ENCODE peak calls at places on chromosome 2, in five cellular contexts. Z is adrenal gland; C is fibroblast of lung; B is CD8-positive, alpha-beta T cell; X is thyroid gland. W is an unnamed sample.

GRCh38 chr2:241619602-241620418 is 17.1 kb downstream of the THAP4 start:
- DNase-seq in Z (no peak), C (no peak), B (no peak), X (no peak), W (no peak)

GRCh38 chr2:36635194-36635593 is 37.2 kb upstream of the FEZ2 start:
- DNase-seq in Z (no peak), C (no peak), B (no peak), X (peak; percentile 34), W (no peak)

GRCh38 chr2:175807031-175807873 is 194.8 kb downstream of the LNPK start:
- DNase-seq in Z (no peak), C (peak; percentile 66), B (no peak), X (no peak), W (no peak)

GRCh38 chr2:121356058-121356640 is 71.1 kb upstream of the TFCP2L1 start:
- DNase-seq in Z (peak; percentile 73), C (peak; percentile 59), B (no peak), X (peak; percentile 60), W (no peak)

GRCh38 chr2:180006236-180006635 is 861 bp downstream of the CWC22 start:
- DNase-seq in Z (no peak), C (no peak), B (no peak), X (no peak), W (no peak)

GRCh38 chr2:158835431-158835830 is 40.3 kb downstream of the DAPL1 start:
- DNase-seq in Z (no peak), C (peak; percentile 23), B (no peak), X (no peak), W (no peak)

GRCh38 chr2:62956646-62957045 is 94.0 kb upstream of the OTX1 start:
- DNase-seq in Z (no peak), C (no peak), B (no peak), X (no peak), W (no peak)

GRCh38 chr2:12619975-12620374 is 96.8 kb upstream of the TRIB2 start:
- DNase-seq in Z (peak; percentile 76), C (peak; percentile 94), B (no peak), X (no peak), W (peak; percentile 65)

GRCh38 chr2:191637182-191638078 is 40.5 kb upstream of the NABP1 start:
- DNase-seq in Z (no peak), C (peak; percentile 82), B (no peak), X (no peak), W (no peak)

GRCh38 chr2:202178342-202178958 is 59.9 kb downstream of the SUMO1 start:
- DNase-seq in Z (peak; percentile 80), C (peak; percentile 62), B (peak; percentile 29), X (peak; percentile 52), W (no peak)

GRCh38 chr2:56444339-56444738 is 260.5 kb downstream of the CCDC85A start:
- DNase-seq in Z (no peak), C (no peak), B (no peak), X (peak; percentile 80), W (peak; percentile 38)

GRCh38 chr2:99084256-99084655 is 57.3 kb upstream of the C2orf15 start:
- DNase-seq in Z (no peak), C (no peak), B (no peak), X (no peak), W (no peak)

GRCh38 chr2:19738707-19739106 is 163.1 kb downstream of the TTC32 start:
- DNase-seq in Z (peak; percentile 58), C (peak; percentile 34), B (no peak), X (peak; percentile 29), W (peak; percentile 86)

GRCh38 chr2:6787376-6787775 is 78.3 kb downstream of the CMPK2 start:
- DNase-seq in Z (no peak), C (no peak), B (no peak), X (no peak), W (no peak)

GRCh38 chr2:240586919-240587800 is 626 bp downstream of the CAPN10 start:
- DNase-seq in Z (peak; percentile 74), C (peak; percentile 24), B (no peak), X (peak; percentile 45), W (no peak)

GRCh38 chr2:240640939-240641338 is 15.7 kb downstream of the GPR35 start:
- DNase-seq in Z (peak; percentile 48), C (peak; percentile 6), B (no peak), X (peak; percentile 29), W (no peak)

GRCh38 chr2:127165539-127165935 is 54.6 kb downstream of the CYP27C1 start:
- DNase-seq in Z (peak; percentile 42), C (no peak), B (no peak), X (peak; percentile 14), W (no peak)

GRCh38 chr2:215712219-215712849 is 276.5 kb upstream of the FN1 start:
- DNase-seq in Z (no peak), C (peak; percentile 43), B (no peak), X (no peak), W (no peak)

GRCh38 chr2:215707608-215708007 is 271.7 kb upstream of the FN1 start:
- DNase-seq in Z (no peak), C (no peak), B (no peak), X (no peak), W (no peak)

GRCh38 chr2:215713393-215713792 is 277.5 kb upstream of the FN1 start:
- DNase-seq in Z (no peak), C (peak; percentile 89), B (no peak), X (no peak), W (no peak)

GRCh38 chr2:215712850-215713230 is 277.0 kb upstream of the FN1 start:
- DNase-seq in Z (no peak), C (peak; percentile 65), B (no peak), X (no peak), W (no peak)

DNA sequence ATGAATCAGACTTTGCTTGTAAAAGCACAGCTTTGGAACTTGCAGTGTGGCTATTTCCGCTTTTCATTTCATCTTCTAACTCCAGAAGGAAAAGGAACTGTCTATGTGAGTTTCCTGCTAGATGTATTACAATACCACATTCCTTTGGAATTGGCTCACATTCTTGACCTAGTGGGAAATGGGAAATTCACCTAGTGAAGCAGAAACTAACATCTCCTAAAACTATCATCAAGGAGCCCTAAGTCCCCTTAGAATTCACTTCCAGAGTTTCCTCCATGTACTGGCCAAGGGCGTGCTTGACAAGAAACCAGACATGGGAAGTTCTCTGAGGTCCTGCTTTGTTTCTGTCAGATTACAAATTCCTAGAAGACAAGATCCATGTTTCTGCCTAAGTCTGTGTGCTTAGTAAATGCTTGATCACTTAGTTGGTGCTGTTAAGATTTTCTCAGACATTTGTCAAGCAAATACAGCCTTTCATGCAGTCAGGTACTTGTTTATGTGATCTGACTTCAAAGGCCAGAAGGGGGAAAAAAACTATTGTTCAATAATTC is 275.7 kb upstream of the FN1 start:
- DNase-seq in Z (no peak), C (peak; percentile 92), B (no peak), X (no peak), W (no peak)
- H3K27ac ChIP-seq in Z (no peak overlapping the region), C (peak overlapping the region; percentile 31), B (no peak overlapping the region), X (no peak overlapping the region), W (peak overlapping the region; percentile 37)

DNA sequence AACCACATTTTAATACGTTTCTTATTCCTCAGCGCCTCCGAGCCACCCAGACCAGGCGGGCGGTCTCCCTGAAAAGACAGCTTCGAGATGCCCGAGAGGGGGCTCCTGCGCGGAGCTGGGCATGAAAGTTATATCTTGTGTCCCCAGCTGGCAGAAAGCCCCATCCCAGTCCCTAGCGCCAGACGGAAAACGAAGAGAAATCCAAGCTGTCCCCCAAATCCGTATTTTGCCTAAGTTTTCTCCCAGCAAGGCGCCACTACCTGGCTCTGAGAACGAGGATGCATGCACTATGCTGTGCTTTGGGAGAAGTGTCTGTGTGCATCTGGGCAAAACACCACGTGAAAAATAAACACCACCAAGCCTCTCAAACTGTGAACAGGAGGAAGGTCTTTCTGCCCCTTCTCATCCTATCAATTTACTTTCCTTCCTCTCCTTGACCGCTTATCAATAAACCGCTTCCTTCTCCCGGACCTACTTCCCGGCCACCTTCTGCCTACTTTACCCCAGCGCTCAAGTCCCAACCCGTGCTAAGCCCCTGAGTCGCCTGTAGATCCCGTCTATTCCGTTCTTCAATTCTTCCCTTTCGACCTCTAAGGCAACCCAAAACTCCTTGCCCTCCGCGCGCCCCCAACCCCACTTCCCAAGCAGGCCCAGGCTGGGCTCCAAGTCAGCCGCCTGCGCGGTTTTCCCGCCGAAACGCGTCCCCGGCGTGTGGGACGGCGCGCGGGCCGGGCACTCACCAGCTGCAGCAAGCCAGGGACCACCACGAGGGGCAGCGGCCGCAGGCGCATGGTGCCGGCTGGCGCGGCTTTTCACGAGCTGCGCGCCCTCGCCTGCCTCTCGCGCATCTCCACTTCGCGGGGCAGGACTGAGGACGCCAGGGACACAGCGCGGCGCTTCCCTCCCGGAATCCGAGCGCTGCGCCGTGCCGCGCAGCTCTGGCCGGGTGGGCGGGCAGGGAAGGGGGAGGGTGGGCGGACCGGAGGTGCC is at the start of gene NXPH2:
- DNase-seq in Z (no peak), C (peak; percentile 21), B (no peak), X (no peak), W (peak; percentile 37)
- H3K27me3 ChIP-seq in Z (peaks cover 53% of the 10 kb centered on the region), C (peaks cover 35% of the 10 kb centered on the region), B (no peaks in the 10 kb centered on the region), X (peaks cover 7% of the 10 kb centered on the region), W (no peaks in the 10 kb centered on the region)

GRCh38 chr2:8574196-8575010 is 107.5 kb upstream of the ID2 start:
- DNase-seq in Z (peak; percentile 67), C (peak; percentile 64), B (no peak), X (peak; percentile 27), W (no peak)
- H3K4me3 ChIP-seq in Z (no peak overlapping the region), C (no peak overlapping the region), B (no peak overlapping the region), X (no peak overlapping the region), W (no peak overlapping the region)

DNA sequence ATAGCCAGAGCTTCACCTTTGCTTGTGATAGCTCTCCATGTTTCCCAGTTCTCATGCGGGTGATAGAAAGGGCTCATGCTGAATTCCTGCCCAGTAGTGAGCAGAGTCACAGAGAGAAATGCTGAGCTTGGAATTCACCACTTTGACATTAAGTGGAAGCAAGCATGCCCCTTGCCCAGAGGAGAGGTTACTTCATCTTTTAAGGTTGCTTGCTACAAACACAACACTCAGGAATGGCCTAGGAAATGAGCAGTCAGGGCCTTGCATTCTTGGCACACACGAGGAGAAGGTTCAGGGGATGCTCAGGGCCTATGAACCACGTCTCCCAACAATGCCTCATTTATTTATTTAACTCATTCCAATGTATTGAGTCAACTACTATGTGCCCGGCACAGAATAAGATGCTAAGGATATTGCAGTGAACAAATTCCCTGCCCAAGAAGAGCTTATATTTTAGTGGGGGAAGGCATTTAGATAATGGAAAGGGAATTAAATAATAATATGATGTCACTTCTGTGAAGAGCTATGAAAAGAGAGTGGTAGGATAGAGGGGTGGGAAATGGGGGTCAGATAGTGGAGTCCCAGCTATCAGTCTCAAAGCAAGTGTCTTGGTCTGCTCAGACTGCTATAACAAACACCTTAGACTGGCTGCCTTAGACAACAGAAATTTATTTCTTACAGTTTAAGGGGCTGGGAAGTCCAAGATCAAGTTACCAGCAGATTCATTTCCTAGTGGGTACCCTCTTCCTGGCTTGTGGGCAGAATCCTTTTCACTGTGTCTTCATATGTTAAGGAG is 42.1 kb downstream of the DDX18 start:
- DNase-seq in Z (no peak), C (peak; percentile 97), B (no peak), X (peak; percentile 81), W (no peak)
- H3K27ac ChIP-seq in Z (no peak overlapping the region), C (peak overlapping the region; percentile 50), B (no peak overlapping the region), X (peak overlapping the region; percentile 64), W (no peak overlapping the region)